ENCODE peak calls at places on chromosomes 11 and 22, in eight cellular contexts. U, Y, G, D, A, T, Q and R are unnamed samples.

GRCh38 chr11:109222730-109223129 is 199.3 kb upstream of the C11orf87 start:
- DNase-seq in G (no peak), Y (no peak), Q (no peak), A (no peak), T (no peak), U (no peak), D (no peak), R (no peak)

GRCh38 chr11:111559791-111560190 is 19.3 kb downstream of the LAYN start:
- DNase-seq in A (no peak), D (no peak), U (no peak), Q (no peak), T (no peak), G (no peak), Y (no peak), R (no peak)

GRCh38 chr11:121281609-121282164 is 10.9 kb upstream of the SC5D start:
- DNase-seq in Q (no peak), D (no peak), T (no peak), A (no peak), U (no peak), G (no peak), Y (no peak), R (no peak)

GRCh38 chr22:26669060-26669481 is 11.7 kb downstream of the MIAT start:
- DNase-seq in T (no peak), U (peak), Q (no peak), Y (no peak), G (peak), D (no peak), A (peak), R (peak)

GRCh38 chr11:17498058-17498457 is 21.4 kb upstream of the ABCC8 start:
- DNase-seq in U (no peak), A (no peak), D (no peak), Q (no peak), G (no peak), T (no peak), Y (no peak), R (peak)

GRCh38 chr22:26450453-26451185 is 21.6 kb downstream of the ASPHD2 start:
- DNase-seq in U (no peak), T (no peak), D (no peak), Q (no peak), A (no peak), G (no peak), Y (no peak), R (no peak)

GRCh38 chr11:68974421-68975194 is 6.2 kb downstream of the MRGPRD start:
- DNase-seq in Q (no peak), Y (no peak), A (no peak), U (no peak), G (peak), T (no peak), D (no peak), R (peak)

GRCh38 chr11:37504066-37504611 is 906.1 kb upstream of the RAG2 start:
- DNase-seq in G (peak), T (no peak), Q (no peak), U (no peak), Y (peak), D (no peak), A (no peak), R (peak)

GRCh38 chr11:47591764-47592163 is 2.4 kb downstream of the C1QTNF4 start:
- DNase-seq in Y (no peak), U (no peak), Q (no peak), T (no peak), A (peak), D (no peak), G (no peak), R (no peak)

GRCh38 chr22:20441631-20442484 is 4.2 kb upstream of the SCARF2 start:
- DNase-seq in Y (no peak), Q (no peak), A (no peak), U (no peak), G (peak), T (no peak), D (no peak), R (no peak)

GRCh38 chr22:17706451-17706900 is 67.8 kb downstream of the BID start:
- DNase-seq in U (no peak), D (no peak), Q (peak), Y (peak), G (peak), T (no peak), A (peak), R (peak)

GRCh38 chr11:12531020-12531419 is 143.2 kb upstream of the TEAD1 start:
- DNase-seq in G (no peak), T (no peak), D (no peak), Y (no peak), Q (no peak), U (no peak), A (no peak), R (no peak)

GRCh38 chr11:12531681-12532080 is 142.5 kb upstream of the TEAD1 start:
- DNase-seq in D (no peak), Y (no peak), Q (no peak), A (no peak), U (no peak), T (no peak), G (no peak), R (no peak)

GRCh38 chr11:12534549-12534948 is 139.7 kb upstream of the TEAD1 start:
- DNase-seq in Y (no peak), D (no peak), G (no peak), U (no peak), Q (peak), A (no peak), T (no peak), R (no peak)

GRCh38 chr11:12535321-12535720 is 138.9 kb upstream of the TEAD1 start:
- DNase-seq in Q (no peak), G (no peak), U (no peak), T (no peak), D (no peak), A (no peak), Y (no peak), R (no peak)

GRCh38 chr11:12532580-12532979 is 141.6 kb upstream of the TEAD1 start:
- DNase-seq in Q (peak), A (no peak), G (no peak), T (no peak), U (no peak), D (no peak), Y (no peak), R (no peak)
- TF ChIP-seq CTCF in Q (no peak), A (no peak), G (no peak), T (no peak), U (no peak), D (no peak), Y (no peak), R (no peak)

DNA sequence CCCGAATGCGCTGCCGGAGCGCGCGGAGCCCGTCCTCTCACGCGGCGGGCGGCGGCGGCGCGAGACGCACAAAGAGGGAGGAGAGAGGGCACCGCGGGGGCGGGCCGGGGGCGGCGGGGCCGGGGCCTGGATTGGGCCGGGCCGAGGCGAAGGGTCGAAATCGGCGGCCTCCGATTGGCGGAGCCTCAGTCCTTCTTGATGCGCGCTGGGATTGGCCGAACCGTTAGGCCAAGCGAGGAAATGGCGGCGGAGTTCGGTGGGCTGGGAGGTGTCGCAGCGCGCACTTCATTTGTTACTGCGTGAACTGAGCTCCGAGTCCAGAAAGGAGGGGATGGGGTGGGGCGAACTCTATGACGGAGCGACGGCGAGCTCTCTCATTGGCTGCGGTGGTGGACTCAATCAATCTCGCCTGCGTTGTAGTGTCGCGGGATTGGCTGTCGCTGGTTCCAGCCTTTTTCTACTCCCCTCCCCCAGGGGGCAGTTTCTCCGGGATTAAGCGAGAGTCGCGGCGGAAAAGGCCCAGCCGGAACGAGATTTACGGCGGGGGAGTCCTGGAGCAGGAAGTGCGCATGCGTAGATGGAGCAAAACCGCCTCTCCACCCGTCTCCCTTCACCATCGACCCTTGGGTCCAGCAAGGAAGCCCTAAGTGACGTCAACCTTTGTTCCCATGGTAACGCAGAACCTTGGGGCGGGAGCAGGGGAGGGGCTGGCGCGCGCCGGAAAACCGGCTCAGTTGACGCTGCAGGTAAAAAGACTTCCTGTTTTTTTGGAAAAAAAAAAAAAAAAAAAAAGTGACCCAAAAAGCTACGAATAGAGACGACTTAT is at the start of gene SF1:
- DNase-seq in G (peak), T (peak), A (peak), Y (peak), U (peak), Q (peak), D (peak), R (peak)
- TF ChIP-seq CTCF in G (no peak), T (no peak), A (peak), Y (no peak), U (no peak), Q (peak), D (no peak), R (no peak)

DNA sequence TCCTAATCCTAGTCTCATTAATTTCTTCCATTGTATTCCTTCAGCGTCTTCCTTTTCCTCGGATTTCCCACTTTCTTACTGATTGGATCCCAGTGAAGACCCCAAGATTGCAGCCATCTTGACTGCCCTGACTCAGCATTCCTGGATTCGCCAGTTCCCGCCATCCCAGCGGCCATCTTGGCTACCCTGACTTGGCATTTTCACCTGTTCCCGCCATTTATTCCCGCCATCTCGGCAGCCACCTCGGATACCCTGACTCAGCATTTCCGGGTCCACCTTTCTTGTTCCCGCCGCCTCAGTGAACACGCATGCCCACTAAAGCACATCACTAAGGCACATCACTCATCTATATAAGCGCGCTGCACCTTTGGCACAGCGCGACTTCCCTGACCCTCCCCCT is 13.8 kb upstream of the OR56A3 start:
- DNase-seq in Q (no peak), Y (no peak), A (no peak), T (no peak), G (no peak), U (no peak), D (no peak), R (no peak)
- TF ChIP-seq CTCF in Q (no peak), Y (no peak), A (no peak), T (no peak), G (no peak), U (no peak), D (no peak), R (no peak)

GRCh38 chr22:49549256-49549655 is 278.4 kb downstream of the BRD1 start:
- DNase-seq in T (no peak), G (no peak), Q (no peak), Y (no peak), A (no peak), U (no peak), D (no peak), R (no peak)

GRCh38 chr22:49550766-49551362 is 276.8 kb downstream of the BRD1 start:
- DNase-seq in D (no peak), Y (no peak), U (no peak), T (no peak), Q (no peak), G (no peak), A (no peak), R (no peak)

GRCh38 chr22:49551446-49551845 is 276.2 kb downstream of the BRD1 start:
- DNase-seq in G (no peak), Q (no peak), T (no peak), Y (no peak), A (no peak), D (no peak), U (no peak), R (no peak)

GRCh38 chr22:49548356-49549202 is 279.1 kb downstream of the BRD1 start:
- DNase-seq in G (no peak), T (no peak), D (no peak), Q (no peak), Y (no peak), A (no peak), U (no peak), R (no peak)

DNA sequence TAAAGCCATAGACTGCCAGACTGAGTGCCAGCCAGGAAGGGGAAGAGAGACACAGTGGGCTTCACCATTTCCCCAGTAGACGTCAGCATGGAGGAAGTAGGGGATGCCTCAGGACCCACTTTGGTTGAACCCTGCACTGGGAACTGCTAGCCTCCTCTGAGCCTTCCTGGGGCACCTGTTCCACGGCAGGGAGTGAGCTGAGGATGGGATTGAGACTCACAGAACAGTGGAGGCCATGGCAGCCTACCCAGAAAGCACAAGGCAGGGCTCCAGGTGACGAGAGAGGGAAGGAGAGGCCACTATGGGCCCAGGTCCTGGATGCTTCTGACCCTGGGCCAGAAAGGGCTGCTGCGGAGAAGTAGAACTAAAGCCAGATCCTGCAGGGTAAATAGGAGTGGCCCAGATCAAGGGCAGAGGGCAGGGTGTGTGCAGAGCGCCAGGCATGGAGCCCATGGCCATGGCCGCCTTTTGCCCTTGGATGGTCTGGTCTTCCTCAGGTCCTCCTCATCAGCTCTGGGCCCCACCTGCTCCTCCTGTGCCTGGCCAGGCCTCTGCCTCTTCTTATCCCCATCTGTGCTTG is 277.7 kb downstream of the BRD1 start:
- DNase-seq in Q (no peak), A (no peak), D (no peak), U (no peak), T (no peak), Y (no peak), G (no peak), R (no peak)
- TF ChIP-seq CTCF in Q (no peak), A (no peak), D (no peak), U (no peak), T (no peak), Y (no peak), G (no peak), R (no peak)

GRCh38 chr11:128018692-128019091 is 568.7 kb downstream of the ETS1 start:
- DNase-seq in U (no peak), Q (no peak), D (no peak), A (no peak), G (no peak), Y (no peak), T (no peak), R (no peak)

GRCh38 chr11:128022761-128023160 is 564.6 kb downstream of the ETS1 start:
- DNase-seq in D (no peak), G (no peak), T (no peak), Q (no peak), Y (no peak), A (no peak), U (no peak), R (no peak)

GRCh38 chr11:128022007-128022368 is 565.4 kb downstream of the ETS1 start:
- DNase-seq in Y (no peak), T (no peak), A (no peak), G (peak), D (no peak), U (no peak), Q (no peak), R (peak)

GRCh38 chr11:128026596-128026995 is 560.8 kb downstream of the ETS1 start:
- DNase-seq in D (no peak), G (peak), U (no peak), T (no peak), Y (no peak), A (no peak), Q (no peak), R (peak)

DNA sequence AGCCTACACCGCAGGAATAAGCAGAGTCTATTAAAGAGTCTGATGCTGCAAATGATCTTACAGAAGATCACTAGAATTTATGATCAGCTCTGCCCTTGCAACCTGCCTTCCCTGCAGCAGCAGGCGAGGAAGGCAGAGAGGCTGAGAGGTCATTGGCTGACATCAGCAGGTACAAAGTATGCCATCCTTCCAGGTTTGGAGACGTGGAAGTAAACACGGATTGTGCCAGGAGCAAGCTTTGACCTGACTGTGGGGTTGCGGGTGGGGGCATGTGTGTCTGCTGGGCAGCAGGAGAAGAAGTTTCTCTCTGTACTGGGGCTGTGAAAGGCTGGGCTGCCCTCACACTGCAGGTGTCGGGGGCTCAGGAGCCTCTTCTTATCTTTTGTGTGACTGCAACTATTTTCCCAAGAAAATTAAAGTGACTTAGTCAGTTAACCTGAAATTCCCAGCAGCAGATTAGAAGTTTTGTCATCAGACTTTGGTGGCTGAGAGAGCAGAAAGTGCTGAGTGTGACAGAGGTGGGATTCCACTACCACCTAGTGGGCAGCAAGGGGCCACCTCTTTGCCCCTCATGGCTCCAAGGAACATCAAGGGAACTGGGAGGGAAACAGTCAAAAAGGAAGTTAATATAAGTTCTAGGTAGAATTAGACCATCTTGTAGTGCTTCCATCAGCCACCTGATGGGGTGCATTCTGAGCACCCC is 565.9 kb downstream of the ETS1 start:
- DNase-seq in G (peak), Q (no peak), D (no peak), T (no peak), A (peak), Y (no peak), U (no peak), R (peak)
- TF ChIP-seq CTCF in G (peak), Q (no peak), D (peak), T (no peak), A (peak), Y (no peak), U (no peak), R (peak)